ENCODE peak calls at places on chromosomes 2 and 18, in six cellular contexts. N is left lung; R is NK-92 treated with Interleukin-12 subunit alpha and Interleukin-12 subunit beta, amount 100 ng/mL, for 24 hours; X is HT-29; U is DMS153; B is AG08395. S is an unnamed sample.

GRCh38 chr18:3246636-3247242 is 862 bp upstream of the MYL12A start:
- DNase-seq in N (no peak), R (peak), X (peak), U (no peak), B (no peak), S (no peak)

GRCh38 chr2:183665976-183666375 is 541.7 kb downstream of the NUP35 start:
- DNase-seq in N (no peak), R (no peak), X (no peak), U (peak), B (no peak), S (no peak)

GRCh38 chr2:8300905-8301304 is 381.0 kb upstream of the ID2 start:
- DNase-seq in N (no peak), R (no peak), X (no peak), U (no peak), B (no peak), S (no peak)

GRCh38 chr2:141105763-141106162 is 1025.1 kb downstream of the LRP1B start:
- DNase-seq in N (no peak), R (no peak), X (no peak), U (no peak), B (no peak), S (no peak)

GRCh38 chr2:121248766-121249343 is 36.1 kb downstream of the TFCP2L1 start:
- DNase-seq in N (no peak), R (no peak), X (no peak), U (no peak), B (no peak), S (no peak)

GRCh38 chr2:218501665-218502064 is 66.5 kb downstream of the USP37 start:
- DNase-seq in N (no peak), R (no peak), X (no peak), U (no peak), B (peak), S (no peak)

GRCh38 chr2:38554973-38555595 is 47.6 kb downstream of the HNRNPLL start:
- DNase-seq in N (no peak), R (no peak), X (peak), U (no peak), B (peak), S (no peak)

GRCh38 chr2:239184968-239185903 is 215.6 kb downstream of the HDAC4 start:
- DNase-seq in N (no peak), R (no peak), X (no peak), U (no peak), B (no peak), S (no peak)

GRCh38 chr2:229111744-229112143 is 159.3 kb downstream of the PID1 start:
- DNase-seq in N (no peak), R (no peak), X (no peak), U (no peak), B (no peak), S (no peak)

GRCh38 chr18:59885579-59886163 is 14.1 kb upstream of the PMAIP1 start:
- DNase-seq in N (no peak), R (no peak), X (no peak), U (no peak), B (peak), S (no peak)

GRCh38 chr2:53475766-53476165 is 291.8 kb upstream of the CHAC2 start:
- DNase-seq in N (no peak), R (no peak), X (no peak), U (no peak), B (no peak), S (no peak)

GRCh38 chr2:8116661-8117060 is 565.2 kb upstream of the ID2 start:
- DNase-seq in N (no peak), R (no peak), X (no peak), U (no peak), B (no peak), S (no peak)

GRCh38 chr2:238899386-238899785 is 51.5 kb downstream of the TWIST2 start:
- DNase-seq in N (peak), R (no peak), X (no peak), U (no peak), B (no peak), S (no peak)

GRCh38 chr2:220043155-220043992 is 415.9 kb downstream of the SLC4A3 start:
- DNase-seq in N (no peak), R (no peak), X (no peak), U (no peak), B (peak), S (no peak)

GRCh38 chr2:217713395-217714267 is 289.2 kb downstream of the TNS1 start:
- DNase-seq in N (peak), R (peak), X (peak), U (peak), B (peak), S (peak)

GRCh38 chr2:170764880-170765261 is 5.3 kb upstream of the ERICH2 start:
- DNase-seq in N (no peak), R (no peak), X (no peak), U (no peak), B (no peak), S (no peak)

GRCh38 chr2:404581-404980 is 116.7 kb upstream of the ALKAL2 start:
- DNase-seq in N (no peak), R (no peak), X (no peak), U (no peak), B (no peak), S (peak)

GRCh38 chr2:23642516-23642915 is 257.5 kb downstream of the KLHL29 start:
- DNase-seq in N (no peak), R (no peak), X (no peak), U (no peak), B (no peak), S (no peak)

GRCh38 chr2:61834893-61835292 is 19.0 kb downstream of the FAM161A start:
- DNase-seq in N (no peak), R (no peak), X (no peak), U (no peak), B (peak), S (no peak)

GRCh38 chr2:235845245-235845644 is 322.9 kb downstream of the GBX2 start:
- DNase-seq in N (no peak), R (no peak), X (no peak), U (no peak), B (no peak), S (no peak)

GRCh38 chr2:53182609-53183008 is 585.0 kb upstream of the CHAC2 start:
- DNase-seq in N (no peak), R (no peak), X (peak), U (no peak), B (no peak), S (no peak)

GRCh38 chr18:57434177-57434535 is 1.0 kb upstream of the ONECUT2 start:
- DNase-seq in N (no peak), R (no peak), X (no peak), U (no peak), B (no peak), S (no peak)

GRCh38 chr2:42304059-42304713 is 56.8 kb downstream of the COX7A2L start:
- DNase-seq in N (no peak), R (no peak), X (no peak), U (no peak), B (no peak), S (no peak)

GRCh38 chr2:38602136-38602731 is 494 bp downstream of the HNRNPLL start:
- DNase-seq in N (peak), R (peak), X (peak), U (no peak), B (no peak), S (no peak)